ENCODE peak calls at places on chromosome 20, in seven cellular contexts. L is epithelial cell of proximal tubule; B is CD4-positive, alpha-beta memory T cell; H is stimulated activated CD4-positive, alpha-beta T cell treated with anti-CD3 and anti-CD28 coated beads, Interleukin-12 subunit alpha, Interleukin-12 subunit beta, amount 100 ng/mL, for 24 hours; T is activated CD4-positive, CD25-positive, alpha-beta regulatory T cell treated with anti-CD3 and anti-CD28 coated beads, Interleukin-2, amount 50 U/mL, for 16 hours; J is substantia nigra; D is NCI-H1105. X is an unnamed sample.

GRCh38 chr20:46590453-46590852 is 40.0 kb upstream of the OCSTAMP start:
- DNase-seq in H (no peak), J (no peak), D (no peak), T (no peak), B (no peak), L (no peak), X (no peak)

GRCh38 chr20:16222859-16223411 is 350.3 kb downstream of the KIF16B start:
- DNase-seq in H (no peak), J (no peak), T (no peak), D (no peak), B (no peak), L (no peak), X (no peak)

GRCh38 chr20:44008806-44009678 is 94.4 kb downstream of the TOX2 start:
- DNase-seq in D (no peak), H (no peak), J (no peak), B (no peak), T (no peak), L (no peak), X (no peak)

GRCh38 chr20:34403908-34404307 is 40.8 kb downstream of the ITCH start:
- DNase-seq in L (no peak), B (no peak), T (no peak), J (no peak), D (no peak), H (no peak), X (no peak)

GRCh38 chr20:10673176-10673830 is 496 bp downstream of the JAG1 start:
- DNase-seq in T (no peak), H (no peak), J (no peak), B (no peak), L (no peak), D (no peak), X (no peak)

GRCh38 chr20:4366076-4366475 is 350.7 kb upstream of the RNF24 start:
- DNase-seq in L (no peak), B (no peak), J (no peak), D (peak; percentile 10), H (no peak), T (no peak), X (no peak)

GRCh38 chr20:41002842-41003142 is 25.8 kb upstream of the TOP1 start:
- DNase-seq in L (no peak), J (no peak), B (no peak), T (no peak), H (no peak), D (no peak), X (no peak)

GRCh38 chr20:1669304-1669703 is 11.7 kb upstream of the SIRPG start:
- DNase-seq in H (no peak), J (no peak), D (no peak), T (no peak), B (no peak), L (no peak), X (no peak)

GRCh38 chr20:57391439-57392129 is 388 bp downstream of the RBM38 start:
- DNase-seq in B (no peak), D (no peak), J (no peak), H (no peak), L (no peak), T (no peak), X (no peak)

GRCh38 chr20:59043698-59044097 is 1.1 kb upstream of the PRELID3B start:
- DNase-seq in H (no peak), D (no peak), L (no peak), T (no peak), B (no peak), J (no peak), X (no peak)

GRCh38 chr20:1324598-1325172 is 4.3 kb downstream of the SDCBP2 start:
- DNase-seq in L (no peak), J (no peak), H (no peak), D (peak; percentile 35), T (no peak), B (no peak), X (no peak)

GRCh38 chr20:25085756-25086495 is 4.0 kb upstream of the VSX1 start:
- DNase-seq in L (no peak), J (no peak), B (no peak), D (no peak), T (no peak), H (no peak), X (no peak)

GRCh38 chr20:62381202-62381797 is 5.6 kb upstream of the RPS21 start:
- DNase-seq in L (no peak), B (no peak), J (no peak), T (no peak), D (no peak), H (no peak), X (no peak)

GRCh38 chr20:36629719-36630340 is 16.2 kb downstream of the SLA2 start:
- DNase-seq in J (no peak), H (no peak), L (no peak), T (no peak), B (peak; percentile 43), D (no peak), X (no peak)

GRCh38 chr20:18394363-18394762 is 72.5 kb downstream of the DZANK1 start:
- DNase-seq in T (no peak), B (no peak), L (no peak), J (no peak), D (no peak), H (no peak), X (no peak)

GRCh38 chr20:36097751-36098151 is 56.8 kb upstream of the EPB41L1 start:
- DNase-seq in J (no peak), T (no peak), B (no peak), D (no peak), L (no peak), H (no peak), X (no peak)

GRCh38 chr20:25324412-25324811 is 66.2 kb downstream of the ABHD12 start:
- DNase-seq in J (no peak), T (no peak), D (no peak), B (no peak), L (no peak), H (no peak), X (no peak)

GRCh38 chr20:44181611-44182010 is 5.4 kb downstream of the JPH2 start:
- DNase-seq in T (no peak), L (no peak), B (no peak), J (no peak), D (no peak), H (no peak), X (no peak)

GRCh38 chr20:63216849-63217471 is 1.0 kb upstream of the YTHDF1 start:
- DNase-seq in H (no peak), D (no peak), B (no peak), T (no peak), L (no peak), J (no peak), X (no peak)

GRCh38 chr20:37917436-37917835 is 14.5 kb downstream of the VSTM2L start:
- DNase-seq in T (no peak), J (no peak), H (no peak), D (no peak), L (no peak), B (no peak), X (no peak)

GRCh38 chr20:50434653-50435396 is 75.4 kb upstream of the PTPN1 start:
- DNase-seq in T (no peak), H (no peak), D (no peak), L (no peak), B (no peak), J (no peak), X (no peak)

GRCh38 chr20:10963717-10964266 is 290.0 kb upstream of the JAG1 start:
- DNase-seq in D (no peak), L (no peak), B (no peak), T (no peak), H (no peak), J (no peak), X (no peak)

GRCh38 chr20:21237956-21238355 is 65.2 kb upstream of the XRN2 start:
- DNase-seq in B (no peak), J (no peak), D (no peak), L (no peak), H (no peak), T (no peak), X (no peak)

GRCh38 chr20:33770005-33770404 is 38.2 kb downstream of the ZNF341 start:
- DNase-seq in L (no peak), D (no peak), J (no peak), B (no peak), T (no peak), H (no peak), X (no peak)

GRCh38 chr20:45118028-45118427 is 3.1 kb upstream of the WFDC5 start:
- DNase-seq in B (no peak), H (no peak), D (no peak), L (no peak), J (no peak), T (no peak), X (no peak)

GRCh38 chr20:1150218-1150617 is 31.8 kb downstream of the PSMF1 start:
- DNase-seq in T (no peak), J (no peak), L (no peak), H (no peak), D (no peak), B (no peak), X (no peak)

GRCh38 chr20:59192533-59192896 is 28.9 kb downstream of the ZNF831 start:
- DNase-seq in H (no peak), L (no peak), B (no peak), T (no peak), D (no peak), J (no peak), X (no peak)

GRCh38 chr20:53399592-53400335 is 193.9 kb downstream of the ZNF217 start:
- DNase-seq in J (no peak), H (no peak), D (peak; percentile 6), T (no peak), B (no peak), L (no peak), X (no peak)

GRCh38 chr20:2745936-2746635 is 53.5 kb downstream of the EBF4 start:
- DNase-seq in J (no peak), B (no peak), T (no peak), L (no peak), H (no peak), D (no peak), X (no peak)

GRCh38 chr20:20037960-20038359 is 14.3 kb downstream of the CRNKL1 start:
- DNase-seq in D (no peak), T (no peak), J (no peak), L (no peak), H (no peak), B (no peak), X (no peak)

GRCh38 chr20:62482970-62483369 is 7.2 kb upstream of the GATA5 start:
- DNase-seq in J (no peak), L (no peak), T (no peak), B (no peak), H (no peak), D (no peak), X (no peak)

GRCh38 chr20:5153612-5154542 is 27.1 kb downstream of the CDS2 start:
- DNase-seq in B (no peak), J (no peak), T (no peak), H (no peak), L (no peak), D (no peak), X (no peak)

GRCh38 chr20:8527998-8528397 is 395.9 kb downstream of the PLCB1 start:
- DNase-seq in T (no peak), H (no peak), D (no peak), J (no peak), B (no peak), L (no peak), X (no peak)

GRCh38 chr20:4513720-4514119 is 208.0 kb upstream of the PRND start:
- DNase-seq in J (no peak), B (no peak), H (no peak), D (no peak), L (peak; percentile 66), T (no peak), X (no peak)

GRCh38 chr20:15079594-15080340 is 742.4 kb upstream of the FLRT3 start:
- DNase-seq in D (no peak), T (no peak), L (no peak), J (no peak), H (no peak), B (no peak), X (no peak)

GRCh38 chr20:51510169-51510568 is 32.4 kb downstream of the NFATC2 start:
- DNase-seq in L (no peak), D (no peak), B (no peak), J (no peak), H (no peak), T (no peak), X (no peak)

GRCh38 chr20:48191200-48191599 is 405.9 kb upstream of the SULF2 start:
- DNase-seq in T (no peak), D (no peak), B (no peak), J (no peak), H (no peak), L (no peak), X (no peak)

GRCh38 chr20:14414560-14414959 is 77.1 kb upstream of the FLRT3 start:
- DNase-seq in T (no peak), J (no peak), D (no peak), H (no peak), B (no peak), L (no peak), X (no peak)

X was measured in hypothalamus.